ENCODE peak calls at places on chromosomes 4 and X, in six cellular contexts. K is cardiac muscle cell, R is H1, T is sigmoid colon, I is coronary artery, M is A549. S is an unnamed sample.

GRCh38 chrX:12138366-12139313 is at the start of gene FRMPD4:
- DNase-seq in K (peak), R (peak), T (peak), I (no peak), M (peak), S (peak)

GRCh38 chr4:145511913-145512522 is 30.4 kb downstream of the SMAD1 start:
- DNase-seq in K (peak), R (no peak), T (no peak), I (no peak), M (peak), S (peak)

GRCh38 chr4:169823685-169824084 is 65.9 kb upstream of the HPF1 start:
- DNase-seq in K (peak), R (peak), T (no peak), I (no peak), M (peak), S (peak)

GRCh38 chr4:176726803-176727202 is 65.9 kb downstream of the VEGFC start:
- DNase-seq in K (peak), R (no peak), T (no peak), I (no peak), M (no peak), S (no peak)

GRCh38 chr4:153501578-153501977 is 35.4 kb downstream of the TMEM131L start:
- DNase-seq in K (no peak), R (no peak), T (no peak), I (no peak), M (no peak), S (no peak)

GRCh38 chrX:28847423-28847822 is 260.2 kb downstream of the IL1RAPL1 start:
- DNase-seq in K (peak), R (no peak), T (peak), I (no peak), M (peak), S (no peak)

GRCh38 chr4:158649111-158649680 is 22.5 kb downstream of the C4orf46 start:
- DNase-seq in K (peak), R (no peak), T (no peak), I (no peak), M (no peak), S (peak)

GRCh38 chrX:79081895-79082512 is 62.5 kb upstream of the GPR174 start:
- DNase-seq in K (peak), R (no peak), T (no peak), I (no peak), M (peak), S (peak)

GRCh38 chrX:122119361-122119760 is 1064.7 kb upstream of the GRIA3 start:
- DNase-seq in K (no peak), R (no peak), T (no peak), I (no peak), M (no peak), S (no peak)

GRCh38 chr4:126405369-126405982 is 1090.7 kb downstream of the FAT4 start:
- DNase-seq in K (peak), R (no peak), T (no peak), I (no peak), M (peak), S (peak)

GRCh38 chrX:49204017-49204416 is 4.0 kb upstream of the SYP start:
- DNase-seq in K (no peak), R (no peak), T (no peak), I (no peak), M (no peak), S (no peak)

GRCh38 chr4:76589872-76590846 is 155.1 kb downstream of the SHROOM3 start:
- DNase-seq in K (peak), R (peak), T (no peak), I (no peak), M (peak), S (peak)

GRCh38 chr4:112747035-112747434 is 110.1 kb downstream of the LARP7 start:
- DNase-seq in K (no peak), R (no peak), T (no peak), I (no peak), M (no peak), S (no peak)

GRCh38 chr4:185304944-185305690 is 90.6 kb downstream of the LRP2BP start:
- DNase-seq in K (peak), R (peak), T (no peak), I (no peak), M (peak), S (no peak)

GRCh38 chr4:185011408-185011807 is 6.9 kb upstream of the HELT start:
- DNase-seq in K (no peak), R (peak), T (no peak), I (no peak), M (no peak), S (no peak)

GRCh38 chrX:128408842-128409241 is 356.6 kb upstream of the ACTRT1 start:
- DNase-seq in K (no peak), R (no peak), T (no peak), I (no peak), M (no peak), S (no peak)

GRCh38 chr4:7654550-7655266 is 220.0 kb upstream of the PSAPL1 start:
- DNase-seq in K (peak), R (no peak), T (no peak), I (no peak), M (no peak), S (no peak)

GRCh38 chr4:135724426-135724825 is 1522.8 kb upstream of the PABPC4L start:
- DNase-seq in K (no peak), R (no peak), T (no peak), I (no peak), M (no peak), S (no peak)

GRCh38 chrX:64204701-64205440 is 637 bp downstream of the AMER1 start:
- DNase-seq in K (peak), R (peak), T (peak), I (peak), M (no peak), S (peak)

GRCh38 chr4:39365360-39365759 is 802 bp downstream of the RFC1 start:
- DNase-seq in K (no peak), R (no peak), T (no peak), I (no peak), M (no peak), S (no peak)

GRCh38 chr4:83267121-83267834 is 17.3 kb downstream of the COQ2 start:
- DNase-seq in K (peak), R (no peak), T (no peak), I (no peak), M (peak), S (peak)

GRCh38 chrX:41338422-41338821 is 4.5 kb downstream of the DDX3X start:
- DNase-seq in K (no peak), R (no peak), T (no peak), I (no peak), M (no peak), S (no peak)

GRCh38 chr4:145069361-145069760 is 28.6 kb downstream of the ANAPC10 start:
- DNase-seq in K (peak), R (no peak), T (no peak), I (no peak), M (no peak), S (peak)

GRCh38 chr4:187125062-187125461 is 401.4 kb upstream of the FAT1 start:
- DNase-seq in K (no peak), R (no peak), T (no peak), I (no peak), M (no peak), S (no peak)

GRCh38 chr4:96809563-96809962 is 969.7 kb downstream of the PDHA2 start:
- DNase-seq in K (no peak), R (no peak), T (no peak), I (no peak), M (no peak), S (no peak)

GRCh38 chrX:109760241-109760921 is 27.3 kb upstream of the ACSL4 start:
- DNase-seq in K (no peak), R (no peak), T (no peak), I (no peak), M (no peak), S (no peak)

GRCh38 chr4:165016971-165017370 is 14.8 kb upstream of the TRIM60 start:
- DNase-seq in K (peak), R (peak), T (no peak), I (no peak), M (peak), S (no peak)

GRCh38 chrX:18415386-18415785 is 10.0 kb upstream of the CDKL5 start:
- DNase-seq in K (peak), R (no peak), T (no peak), I (no peak), M (peak), S (no peak)

GRCh38 chr4:16745009-16745408 is 153.4 kb downstream of the LDB2 start:
- DNase-seq in K (peak), R (no peak), T (peak), I (no peak), M (no peak), S (peak)

GRCh38 chr4:174490356-174490969 is 31.8 kb downstream of the HPGD start:
- DNase-seq in K (peak), R (no peak), T (no peak), I (no peak), M (peak), S (peak)

GRCh38 chrX:15311119-15311518 is 4.3 kb downstream of the ASB11 start:
- DNase-seq in K (no peak), R (no peak), T (no peak), I (no peak), M (no peak), S (no peak)

GRCh38 chrX:15314472-15314871 is 968 bp downstream of the ASB11 start:
- DNase-seq in K (no peak), R (no peak), T (no peak), I (no peak), M (no peak), S (no peak)

GRCh38 chrX:15315509-15315908 is at the start of gene ASB11:
- DNase-seq in K (no peak), R (no peak), T (no peak), I (no peak), M (no peak), S (no peak)

DNA sequence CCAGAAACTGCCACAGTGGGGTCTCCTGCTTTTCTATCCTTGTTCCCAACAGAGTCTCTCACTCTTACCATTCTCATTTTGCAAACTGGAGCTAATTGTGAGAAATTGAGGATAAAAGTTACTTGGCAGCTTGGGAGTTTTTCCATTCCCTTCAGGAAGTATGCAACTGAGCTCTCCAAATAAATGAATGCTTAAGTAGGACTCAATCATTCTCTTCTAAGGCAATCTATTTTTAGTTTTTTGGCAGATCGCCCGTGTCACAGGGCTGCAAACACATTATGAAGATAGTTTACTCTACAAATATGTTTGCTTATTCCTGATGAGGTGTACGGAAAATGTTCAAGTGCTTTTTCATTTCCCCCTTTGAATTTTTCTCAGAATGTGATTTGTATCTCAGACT is 5.3 kb downstream of the ASB11 start:
- DNase-seq in K (peak), R (no peak), T (no peak), I (no peak), M (peak), S (peak)
- H3K4me3 ChIP-seq in K (no peak), R (no peak), T (no peak), I (no peak), M (no peak), S (no peak)

DNA sequence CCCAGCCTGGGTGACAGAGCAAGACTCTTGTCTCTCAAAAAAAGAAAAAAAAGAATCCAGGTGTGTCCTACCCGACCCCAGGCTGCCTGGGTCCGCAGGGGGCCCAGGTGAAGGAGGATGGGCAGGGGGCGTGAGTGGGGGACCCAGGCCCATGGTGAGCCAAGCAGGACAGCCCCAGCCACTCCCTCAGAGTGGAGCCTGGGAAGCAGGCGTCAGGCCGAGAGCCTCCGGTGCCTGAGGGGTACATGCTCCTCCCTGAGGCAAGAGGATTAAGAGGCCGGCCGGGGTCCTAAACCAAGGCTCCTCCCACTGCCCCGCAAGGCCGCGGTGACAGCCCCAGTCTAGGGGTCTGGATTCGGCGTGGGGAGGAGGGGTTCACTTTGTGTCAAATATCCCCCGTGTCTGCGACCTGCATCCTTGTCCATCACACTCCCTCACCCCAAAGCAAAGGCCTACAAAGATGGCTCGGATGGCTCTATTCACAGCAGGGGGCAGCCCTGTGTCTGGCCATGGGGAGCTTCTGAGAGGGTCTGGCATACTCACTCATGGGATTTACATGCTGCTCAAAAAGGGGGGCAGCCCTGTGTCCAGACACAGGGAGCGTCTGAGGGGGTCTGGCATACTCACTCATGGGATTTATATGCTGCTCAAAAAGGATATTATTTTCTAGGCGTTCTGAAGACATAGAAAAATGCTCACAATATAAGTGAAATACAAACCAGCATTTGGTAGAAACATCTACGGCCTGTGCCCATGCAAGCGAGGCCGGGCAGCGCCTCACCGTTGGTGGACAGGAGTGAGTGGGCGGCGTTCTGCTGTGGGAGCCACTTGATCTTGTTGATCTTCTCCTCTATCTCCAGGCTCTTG is 94.6 kb downstream of the PPP2R2C start:
- DNase-seq in K (no peak), R (no peak), T (no peak), I (no peak), M (no peak), S (no peak)
- TF ChIP-seq CTCF in K (no peak), R (no peak), T (no peak), I (no peak), M (no peak), S (no peak)

DNA sequence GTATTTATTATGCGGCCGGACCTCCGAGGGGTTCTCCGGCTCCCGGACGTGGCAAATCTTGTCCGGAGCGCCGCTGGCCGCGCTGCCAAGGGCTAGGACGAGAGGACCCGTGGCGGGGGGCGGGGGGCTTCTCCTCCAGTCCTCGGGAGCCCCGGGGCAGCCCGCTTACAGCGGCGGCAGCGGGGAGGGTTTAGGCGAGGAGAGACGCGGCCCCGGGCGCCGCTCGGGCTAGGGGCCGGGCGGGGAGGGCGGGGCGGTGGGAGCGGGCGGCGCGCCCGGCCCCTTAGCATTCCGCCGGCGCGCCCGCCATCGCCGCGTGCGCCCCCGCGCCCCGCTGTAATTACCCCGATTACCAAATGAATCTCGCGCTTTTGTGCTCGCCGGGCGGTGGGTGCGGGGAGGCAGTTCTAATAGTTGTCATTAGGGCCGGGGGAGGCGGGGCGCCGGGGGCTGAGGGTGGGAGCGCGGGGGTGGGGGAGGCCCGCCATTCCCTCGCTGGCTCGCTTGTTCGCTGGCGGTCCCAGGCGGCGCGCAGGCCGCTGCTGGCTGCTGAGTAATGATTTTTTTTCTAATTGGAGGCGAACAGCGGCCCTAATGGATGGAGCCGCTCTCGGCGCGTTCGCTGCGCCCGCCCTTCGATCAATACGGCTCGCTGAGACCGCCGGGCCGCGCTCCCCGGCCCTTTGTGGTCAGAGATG is 276.6 kb downstream of the BCOR start:
- DNase-seq in K (peak), R (peak), T (no peak), I (no peak), M (no peak), S (peak)
- H3K4me3 ChIP-seq in K (peak), R (peak), T (peak), I (peak), M (peak), S (peak)

GRCh38 chr4:121070696-121071639 is 1.4 kb downstream of the NDNF start:
- DNase-seq in K (peak), R (peak), T (peak), I (no peak), M (peak), S (peak)
- TF ChIP-seq CTCF in K (peak), R (peak), T (peak), I (no peak), M (no peak), S (peak)

DNA sequence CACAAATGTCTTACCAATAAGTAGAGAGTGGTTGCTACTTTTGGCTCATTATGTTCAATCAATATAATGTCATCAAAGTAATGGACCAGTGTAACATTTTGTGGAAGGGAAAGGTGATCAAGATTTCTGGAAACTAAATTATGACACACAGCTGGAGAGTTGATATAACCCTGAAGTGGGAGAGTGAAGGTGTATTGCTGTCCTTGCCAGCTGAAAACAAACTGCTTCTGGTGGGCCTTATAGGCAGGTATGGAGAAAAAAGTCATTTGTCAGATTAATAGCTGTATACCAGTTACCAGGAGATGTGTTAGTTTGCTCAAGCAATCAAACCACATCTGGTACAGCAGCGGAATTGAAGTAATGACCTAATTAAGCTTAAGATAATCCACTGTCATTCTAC is 17.3 kb upstream of the GUCY1B1 start:
- DNase-seq in K (no peak), R (no peak), T (no peak), I (no peak), M (no peak), S (no peak)
- H3K4me3 ChIP-seq in K (no peak), R (no peak), T (no peak), I (no peak), M (no peak), S (no peak)